ENCODE peak calls at places on chromosomes 1 and 21, in six cellular contexts. L is endothelial cell of umbilical vein, Q is A549, K is K562, G is GM12878, M is HepG2. D is an unnamed sample.

GRCh38 chr21:45590726-45591618 is 48.7 kb upstream of the SLC19A1 start:
- DNase-seq in L (no peak), Q (peak; percentile 25), M (no peak), G (peak; percentile 48), K (peak; percentile 91), D (peak; percentile 43)

GRCh38 chr1:215704089-215704860 is 137.2 kb downstream of the KCTD3 start:
- DNase-seq in K (no peak), L (no peak), G (no peak), Q (no peak), M (no peak), D (peak; percentile 55)

GRCh38 chr1:89081005-89081404 is 16.0 kb upstream of the GBP1 start:
- DNase-seq in G (no peak), Q (no peak), K (no peak), M (no peak), L (peak; percentile 61), D (no peak)

GRCh38 chr1:164565356-164565755 is 6.4 kb downstream of the PBX1 start:
- DNase-seq in L (no peak), Q (no peak), G (no peak), K (no peak), M (no peak), D (no peak)

GRCh38 chr1:107480548-107480947 is 339.7 kb downstream of the NTNG1 start:
- DNase-seq in M (no peak), K (no peak), G (no peak), Q (no peak), L (no peak), D (no peak)

GRCh38 chr1:174074757-174075156 is 52.6 kb upstream of the RC3H1 start:
- DNase-seq in K (no peak), M (no peak), L (peak; percentile 33), Q (no peak), G (no peak), D (peak; percentile 38)

GRCh38 chr1:105100102-105100501 is 1350.4 kb downstream of the AMY1C start:
- DNase-seq in K (no peak), Q (no peak), G (no peak), M (peak; percentile 75), L (no peak), D (no peak)

GRCh38 chr1:84997667-84998600 is 1.0 kb upstream of the MCOLN2 start:
- DNase-seq in Q (no peak), M (no peak), K (no peak), G (no peak), L (no peak), D (peak; percentile 24)

GRCh38 chr1:40662864-40663263 is 2.6 kb downstream of the RIMS3 start:
- DNase-seq in L (no peak), G (no peak), K (no peak), Q (no peak), M (no peak), D (peak; percentile 72)

GRCh38 chr1:82813351-82813750 is 1012.6 kb downstream of the ADGRL2 start:
- DNase-seq in G (no peak), M (no peak), Q (no peak), L (no peak), K (no peak), D (no peak)

GRCh38 chr1:86138746-86139145 is 17.8 kb downstream of the COL24A1 start:
- DNase-seq in L (no peak), G (no peak), K (no peak), M (no peak), Q (no peak), D (no peak)

GRCh38 chr1:145782166-145783099 is 41.5 kb downstream of the RNF115 start:
- DNase-seq in G (no peak), L (peak; percentile 96), K (no peak), M (peak; percentile 69), Q (peak; percentile 35), D (no peak)

GRCh38 chr1:85495556-85495955 is 30.6 kb upstream of the DDAH1 start:
- DNase-seq in L (no peak), K (no peak), M (no peak), G (no peak), Q (peak; percentile 4), D (no peak)

GRCh38 chr21:37792046-37792445 is 124.2 kb downstream of the KCNJ6 start:
- DNase-seq in K (no peak), G (no peak), M (no peak), L (no peak), Q (no peak), D (no peak)

GRCh38 chr1:102550729-102551384 is 554.1 kb upstream of the OLFM3 start:
- DNase-seq in G (no peak), Q (no peak), K (no peak), L (peak; percentile 5), M (peak; percentile 22), D (peak; percentile 52)

GRCh38 chr1:225454733-225455132 is 26.9 kb upstream of the LBR start:
- DNase-seq in K (peak; percentile 53), L (peak; percentile 75), Q (peak; percentile 89), M (no peak), G (no peak), D (peak; percentile 64)

GRCh38 chr1:60068393-60069045 is 5.1 kb downstream of the C1orf87 start:
- DNase-seq in Q (no peak), K (no peak), M (no peak), G (no peak), L (no peak), D (no peak)

GRCh38 chr1:13662498-13662897 is 37.5 kb upstream of the PRDM2 start:
- DNase-seq in L (no peak), M (no peak), K (no peak), G (no peak), Q (no peak), D (no peak)

GRCh38 chr1:27368872-27369703 is 2.3 kb upstream of the MAP3K6 start:
- DNase-seq in L (no peak), G (no peak), M (no peak), K (no peak), Q (no peak), D (no peak)

GRCh38 chr1:40808909-40809308 is 25.3 kb downstream of the KCNQ4 start:
- DNase-seq in G (no peak), L (no peak), Q (no peak), M (no peak), K (peak; percentile 50), D (no peak)

GRCh38 chr1:115725600-115725999 is 42.9 kb downstream of the CASQ2 start:
- DNase-seq in G (no peak), L (peak; percentile 7), Q (no peak), M (no peak), K (no peak), D (no peak)

GRCh38 chr1:51644533-51645197 is 27.8 kb downstream of the OSBPL9 start:
- DNase-seq in K (no peak), L (peak; percentile 77), Q (peak; percentile 25), M (no peak), G (no peak), D (no peak)

GRCh38 chr1:58754683-58755467 is 29.0 kb downstream of the JUN start:
- DNase-seq in G (no peak), K (peak; percentile 24), M (no peak), L (no peak), Q (no peak), D (peak; percentile 67)

GRCh38 chr1:210438928-210439841 is 110.5 kb downstream of the HHAT start:
- DNase-seq in K (no peak), L (peak; percentile 34), G (no peak), M (no peak), Q (no peak), D (no peak)

GRCh38 chr1:217590598-217590997 is 40.3 kb downstream of the GPATCH2 start:
- DNase-seq in L (no peak), Q (no peak), K (no peak), G (no peak), M (peak; percentile 67), D (no peak)

GRCh38 chr1:220775238-220775853 is 11.4 kb upstream of the MTARC1 start:
- DNase-seq in M (peak; percentile 16), G (no peak), Q (peak; percentile 47), L (peak; percentile 49), K (peak; percentile 64), D (peak; percentile 51)
- TF ChIP-seq MYC in M (no peak), G (no peak), Q (no peak), L (no peak), K (no peak), D (no peak)

DNA sequence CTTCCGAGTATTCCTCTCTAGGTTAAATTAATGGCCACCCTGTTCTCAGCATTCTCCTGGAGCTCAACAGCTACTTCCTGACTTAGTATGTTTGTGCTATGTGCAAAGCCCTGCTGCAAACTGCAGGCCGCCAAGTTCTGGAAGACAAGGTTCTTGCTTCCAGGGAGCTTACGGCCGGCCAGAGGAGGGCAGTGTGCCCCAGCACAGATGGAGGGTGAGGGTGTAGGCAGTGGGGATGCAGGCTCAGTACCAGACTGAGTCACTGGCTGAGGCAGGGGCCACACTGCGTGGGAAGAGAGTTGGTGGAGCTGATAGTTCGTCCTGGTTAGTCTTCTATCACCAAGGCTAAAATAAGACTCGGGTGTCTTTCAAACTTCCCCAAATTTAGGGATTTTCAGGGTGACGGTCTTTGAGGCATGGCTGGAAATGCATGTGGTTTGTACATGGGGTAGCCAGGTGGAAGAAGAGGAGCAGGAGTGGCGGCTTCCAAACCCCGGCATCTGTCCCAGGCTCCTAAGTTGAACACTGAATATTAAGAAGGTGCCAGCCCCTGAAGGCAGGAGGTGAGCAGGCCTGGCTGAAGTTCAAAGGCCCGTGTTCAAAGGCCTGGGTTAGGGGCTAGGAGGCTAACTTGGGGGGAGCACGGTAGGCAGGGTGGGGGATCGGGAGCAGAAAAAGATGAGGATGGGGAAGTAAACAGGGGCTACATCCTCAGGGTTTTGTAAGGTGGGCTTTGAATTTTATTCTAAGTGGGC is 42.9 kb downstream of the ELK4 start:
- DNase-seq in Q (no peak), M (peak; percentile 33), G (no peak), L (peak; percentile 83), K (peak; percentile 66), D (peak; percentile 45)
- TF ChIP-seq CTCF in Q (peak; percentile 31), M (peak; percentile 88), G (peak; percentile 48), L (peak; percentile 68), K (peak; percentile 83), D (peak; percentile 34)

GRCh38 chr1:38891753-38892152 is 10.4 kb upstream of the GJA9 start:
- DNase-seq in L (no peak), K (peak; percentile 49), M (peak; percentile 61), G (no peak), Q (peak; percentile 18), D (no peak)
- TF ChIP-seq MYC in L (no peak), K (no peak), M (no peak), G (no peak), Q (no peak), D (no peak)

GRCh38 chr1:193069748-193070394 is 10.5 kb downstream of the RO60 start:
- DNase-seq in M (no peak), K (peak; percentile 56), G (no peak), L (peak; percentile 7), Q (peak; percentile 39), D (peak; percentile 50)

GRCh38 chr1:193070942-193071341 is 11.5 kb downstream of the RO60 start:
- DNase-seq in G (no peak), M (no peak), K (no peak), Q (no peak), L (no peak), D (peak; percentile 79)

GRCh38 chr1:193068013-193068412 is 8.6 kb downstream of the RO60 start:
- DNase-seq in Q (no peak), K (no peak), M (no peak), G (no peak), L (no peak), D (peak; percentile 14)

GRCh38 chr1:193066606-193067005 is 7.2 kb downstream of the RO60 start:
- DNase-seq in G (no peak), L (no peak), M (no peak), Q (no peak), K (no peak), D (no peak)

DNA sequence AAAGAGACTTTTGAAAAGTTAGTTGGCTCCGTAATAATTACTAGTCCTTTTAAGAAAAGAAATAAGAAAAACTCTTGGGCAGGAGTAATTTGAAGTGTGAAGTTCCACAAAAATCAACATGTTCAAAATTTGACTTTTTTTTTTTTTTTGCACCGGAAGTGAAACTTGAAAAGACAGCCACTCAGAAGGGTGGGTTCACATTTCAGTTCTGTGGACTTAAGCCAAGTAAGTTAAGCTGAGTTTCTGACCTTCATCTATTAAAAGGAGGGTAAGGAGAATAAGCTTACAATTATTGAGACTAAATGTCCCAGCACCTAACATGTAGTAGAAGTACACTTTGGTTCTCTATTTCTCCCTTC is 11.0 kb downstream of the RO60 start:
- DNase-seq in Q (no peak), G (no peak), K (no peak), L (no peak), M (no peak), D (peak; percentile 45)
- TF ChIP-seq CTCF in Q (no peak), G (no peak), K (no peak), L (no peak), M (no peak), D (no peak)

D was measured in NB4.